ENCODE peak calls at places on chromosomes 11 and 22, in nine cellular contexts. L is COLO829; N is stimulated activated CD8-positive, alpha-beta memory T cell treated with anti-CD3 and anti-CD28 coated beads, Interleukin-4, amount 100 ng/mL, for 1 hour; M is CD4-positive, alpha-beta T cell; O is NCI-H1436; J is NCI-H1417; G is cortex of kidney; W is lower leg skin; R is G401. V is an unnamed sample.

GRCh38 chr11:102717280-102717679 is 7.5 kb downstream of the MMP8 start:
- DNase-seq in L (no peak), N (no peak), M (no peak), O (no peak), J (no peak), G (no peak), W (no peak), R (no peak), V (no peak)

GRCh38 chr11:3202305-3202704 is 16.3 kb downstream of the MRGPRG start:
- DNase-seq in L (no peak), N (no peak), M (no peak), O (no peak), J (no peak), G (no peak), W (no peak), R (no peak), V (no peak)

GRCh38 chr11:100692290-100692689 is 5.2 kb downstream of the ARHGAP42 start:
- DNase-seq in L (no peak), N (no peak), M (no peak), O (no peak), J (no peak), G (no peak), W (no peak), R (no peak), V (no peak)

GRCh38 chr11:131470526-131470925 is 100.1 kb downstream of the NTM start:
- DNase-seq in L (no peak), N (no peak), M (no peak), O (no peak), J (no peak), G (no peak), W (no peak), R (no peak), V (no peak)

GRCh38 chr11:35934981-35935380 is 8.9 kb upstream of the LDLRAD3 start:
- DNase-seq in L (no peak), N (no peak), M (no peak), O (no peak), J (no peak), G (no peak), W (no peak), R (no peak), V (no peak)

GRCh38 chr11:95241673-95242072 is 10.7 kb upstream of the SESN3 start:
- DNase-seq in L (no peak), N (no peak), M (no peak), O (no peak), J (no peak), G (no peak), W (no peak), R (no peak), V (no peak)

GRCh38 chr22:27603823-27604190 is 197.7 kb downstream of the MN1 start:
- DNase-seq in L (no peak), N (no peak), M (no peak), O (no peak), J (no peak), G (no peak), W (no peak), R (no peak), V (no peak)

GRCh38 chr11:118915941-118916841 is 9.5 kb downstream of the BCL9L start:
- DNase-seq in L (no peak), N (no peak), M (no peak), O (no peak), J (no peak), G (no peak), W (no peak), R (peak; percentile 79), V (peak; percentile 75)

GRCh38 chr22:21727768-21728167 is 7.8 kb downstream of the YPEL1 start:
- DNase-seq in L (no peak), N (no peak), M (no peak), O (no peak), J (no peak), G (no peak), W (no peak), R (no peak), V (no peak)

GRCh38 chr11:2522636-2523255 is 77.9 kb downstream of the KCNQ1 start:
- DNase-seq in L (no peak), N (no peak), M (no peak), O (no peak), J (no peak), G (no peak), W (peak; percentile 81), R (peak; percentile 80), V (peak; percentile 72)

GRCh38 chr11:6402561-6402981 is 12.3 kb downstream of the SMPD1 start:
- DNase-seq in L (no peak), N (no peak), M (peak; percentile 72), O (no peak), J (no peak), G (no peak), W (peak; percentile 76), R (no peak), V (no peak)

GRCh38 chr22:17331690-17332089 is 37.6 kb upstream of the CECR2 start:
- DNase-seq in L (no peak), N (no peak), M (no peak), O (no peak), J (no peak), G (no peak), W (no peak), R (no peak), V (no peak)

GRCh38 chr11:101775033-101775432 is 139.8 kb upstream of the CEP126 start:
- DNase-seq in L (no peak), N (no peak), M (no peak), O (no peak), J (no peak), G (no peak), W (no peak), R (no peak), V (no peak)

GRCh38 chr11:18775492-18776292 is 15.9 kb downstream of the PTPN5 start:
- DNase-seq in L (peak; percentile 45), N (no peak), M (peak; percentile 28), O (peak; percentile 22), J (peak; percentile 65), G (no peak), W (no peak), R (peak; percentile 10), V (peak; percentile 28)

GRCh38 chr11:11243790-11244469 is 109.1 kb downstream of the CSNK2A3 start:
- DNase-seq in L (peak; percentile 58), N (no peak), M (no peak), O (peak; percentile 82), J (peak; percentile 88), G (no peak), W (no peak), R (no peak), V (no peak)

GRCh38 chr11:111733009-111733408 is 33.2 kb downstream of the PPP2R1B start:
- DNase-seq in L (no peak), N (no peak), M (no peak), O (no peak), J (no peak), G (no peak), W (peak; percentile 91), R (no peak), V (peak; percentile 44)

GRCh38 chr11:126307706-126308105 is 3.8 kb downstream of the DCPS start:
- DNase-seq in L (peak; percentile 53), N (no peak), M (no peak), O (no peak), J (peak; percentile 52), G (no peak), W (no peak), R (peak; percentile 49), V (peak; percentile 59)

GRCh38 chr11:132626446-132626845 is 905.9 kb downstream of the OPCML start:
- DNase-seq in L (peak; percentile 89), N (no peak), M (no peak), O (no peak), J (no peak), G (no peak), W (no peak), R (no peak), V (no peak)

GRCh38 chr11:44457862-44458261 is 107.6 kb upstream of the CD82 start:
- DNase-seq in L (no peak), N (no peak), M (no peak), O (no peak), J (no peak), G (no peak), W (peak; percentile 14), R (no peak), V (no peak)

GRCh38 chr11:2652857-2653643 is 46.7 kb downstream of the KCNQ1OT1 start:
- DNase-seq in L (no peak), N (no peak), M (no peak), O (no peak), J (no peak), G (no peak), W (peak; percentile 39), R (no peak), V (no peak)

GRCh38 chr11:73866586-73866996 is 10.1 kb downstream of the COA4 start:
- DNase-seq in L (peak; percentile 18), N (no peak), M (no peak), O (no peak), J (no peak), G (no peak), W (no peak), R (no peak), V (peak; percentile 22)

GRCh38 chr11:129939510-129939909 is 44.1 kb upstream of the NFRKB start:
- DNase-seq in L (no peak), N (no peak), M (no peak), O (no peak), J (no peak), G (no peak), W (no peak), R (no peak), V (no peak)

GRCh38 chr11:112004389-112004788 is 20.8 kb upstream of the DLAT start:
- DNase-seq in L (no peak), N (no peak), M (no peak), O (no peak), J (no peak), G (no peak), W (no peak), R (no peak), V (no peak)

GRCh38 chr22:26474687-26475086 is 8.9 kb downstream of the HPS4 start:
- DNase-seq in L (peak; percentile 94), N (no peak), M (no peak), O (no peak), J (peak; percentile 7), G (no peak), W (no peak), R (no peak), V (no peak)

V was measured in cerebellar cortex.